ENCODE peak calls at places on chromosomes 12 and 14, in four cellular contexts. C is A549, W is H1, F is HepG2. T is an unnamed sample.

GRCh38 chr14:51554339-51554920 is 97.3 kb upstream of the FRMD6 start:
- DNase-seq in C (peak; percentile 65), W (no peak), F (no peak), T (no peak)

GRCh38 chr14:77271113-77271710 is at the start of gene NGB:
- DNase-seq in C (no peak), W (no peak), F (no peak), T (no peak)

GRCh38 chr14:96126783-96127271 is 77.8 kb upstream of the BDKRB2 start:
- DNase-seq in C (no peak), W (no peak), F (no peak), T (no peak)

GRCh38 chr12:123267991-123268843 is 3.4 kb downstream of the CDK2AP1 start:
- DNase-seq in C (no peak), W (no peak), F (no peak), T (no peak)

GRCh38 chr12:32083489-32083888 is 23.2 kb upstream of the BICD1 start:
- DNase-seq in C (no peak), W (no peak), F (no peak), T (no peak)

GRCh38 chr14:34693228-34693939 is 21.0 kb downstream of the CFL2 start:
- DNase-seq in C (peak; percentile 83), W (peak; percentile 70), F (peak; percentile 45), T (peak; percentile 21)

GRCh38 chr14:20555845-20556244 is 5.0 kb downstream of the RNASE9 start:
- DNase-seq in C (no peak), W (no peak), F (no peak), T (no peak)

GRCh38 chr14:88798161-88798560 is 5.4 kb upstream of the EML5 start:
- DNase-seq in C (no peak), W (no peak), F (no peak), T (no peak)

GRCh38 chr12:55188974-55189556 is 31.8 kb upstream of the OR10A7 start:
- DNase-seq in C (peak; percentile 87), W (peak; percentile 1), F (peak; percentile 72), T (peak; percentile 62)

GRCh38 chr12:2550470-2551090 is 244.2 kb upstream of the FKBP4 start:
- DNase-seq in C (no peak), W (no peak), F (no peak), T (no peak)

GRCh38 chr12:93759512-93760081 is 82.4 kb downstream of the CRADD start:
- DNase-seq in C (no peak), W (no peak), F (peak; percentile 66), T (no peak)

GRCh38 chr12:59491877-59492276 is 104.0 kb upstream of the SLC16A7 start:
- DNase-seq in C (no peak), W (no peak), F (no peak), T (no peak)

GRCh38 chr12:7092986-7093460 is 778 bp upstream of the C1R start:
- DNase-seq in C (no peak), W (no peak), F (no peak), T (no peak)

GRCh38 chr14:32608880-32609279 is 279.8 kb downstream of the AKAP6 start:
- DNase-seq in C (no peak), W (no peak), F (no peak), T (no peak)

GRCh38 chr12:546920-547845 is 87.4 kb downstream of the B4GALNT3 start:
- DNase-seq in C (peak; percentile 74), W (no peak), F (peak; percentile 33), T (peak; percentile 80)

GRCh38 chr12:5577239-5577638 is 145.3 kb downstream of the NTF3 start:
- DNase-seq in C (no peak), W (no peak), F (no peak), T (no peak)

GRCh38 chr14:77607741-77608302 is 8.6 kb downstream of the SPTLC2 start:
- DNase-seq in C (no peak), W (no peak), F (no peak), T (no peak)

GRCh38 chr12:7716391-7716790 is 5.2 kb downstream of the DPPA3 start:
- DNase-seq in C (peak; percentile 43), W (no peak), F (peak; percentile 55), T (no peak)

GRCh38 chr14:61404637-61405036 is 83.3 kb downstream of the PRKCH start:
- DNase-seq in C (no peak), W (no peak), F (no peak), T (no peak)

GRCh38 chr12:19856389-19856788 is 417.1 kb downstream of the AEBP2 start:
- DNase-seq in C (no peak), W (no peak), F (no peak), T (no peak)

GRCh38 chr14:66383271-66383670 is 102.9 kb upstream of the CCDC196 start:
- DNase-seq in C (no peak), W (no peak), F (no peak), T (no peak)

GRCh38 chr14:59422069-59422881 is 42.9 kb downstream of the GPR135 start:
- DNase-seq in C (no peak), W (no peak), F (no peak), T (no peak)

GRCh38 chr12:115771065-115771464 is 506.4 kb downstream of the MED13L start:
- DNase-seq in C (peak; percentile 51), W (no peak), F (peak; percentile 33), T (no peak)

GRCh38 chr12:118611295-118611694 is 234.9 kb downstream of the SUDS3 start:
- DNase-seq in C (no peak), W (no peak), F (no peak), T (no peak)

GRCh38 chr14:104746951-104747481 is 5.9 kb upstream of the SIVA1 start:
- DNase-seq in C (no peak), W (no peak), F (no peak), T (no peak)

GRCh38 chr12:120229071-120229582 is 28.2 kb upstream of the RPLP0 start:
- DNase-seq in C (peak; percentile 75), W (no peak), F (peak; percentile 67), T (peak; percentile 97)

GRCh38 chr12:75735853-75736252 is 224.4 kb upstream of the KRR1 start:
- DNase-seq in C (no peak), W (no peak), F (no peak), T (no peak)

GRCh38 chr12:578743-579449 is 84.3 kb downstream of the NINJ2 start:
- DNase-seq in C (peak; percentile 31), W (no peak), F (no peak), T (no peak)

GRCh38 chr14:38143170-38143569 is 64.5 kb upstream of the SSTR1 start:
- DNase-seq in C (no peak), W (no peak), F (no peak), T (no peak)

GRCh38 chr14:70709726-70710382 is 68.1 kb downstream of the TTC9 start:
- DNase-seq in C (no peak), W (no peak), F (peak; percentile 77), T (no peak)

GRCh38 chr12:49489720-49490119 is 49.1 kb upstream of the KCNH3 start:
- DNase-seq in C (no peak), W (no peak), F (no peak), T (no peak)

GRCh38 chr14:102140750-102141145 is 1.1 kb downstream of the WDR20 start:
- DNase-seq in C (no peak), W (no peak), F (no peak), T (no peak)

GRCh38 chr12:63845726-63846125 is 1.2 kb downstream of the SRGAP1 start:
- DNase-seq in C (peak; percentile 54), W (no peak), F (peak; percentile 88), T (no peak)

GRCh38 chr14:103511022-103511693 is 11.5 kb downstream of the CKB start:
- DNase-seq in C (no peak), W (no peak), F (no peak), T (no peak)

GRCh38 chr14:102544745-102545460 is 35.3 kb upstream of the ANKRD9 start:
- DNase-seq in C (no peak), W (no peak), F (peak; percentile 82), T (no peak)

GRCh38 chr12:66648336-66648735 is 30.5 kb downstream of the GRIP1 start:
- DNase-seq in C (no peak), W (no peak), F (peak; percentile 2), T (no peak)
- TF ChIP-seq PHF8 in C (no peak), W (no peak), F (no peak), T (no peak)

GRCh38 chr14:100077441-100077840 is 12.2 kb downstream of the EVL start:
- DNase-seq in C (no peak), W (no peak), F (no peak), T (no peak)

GRCh38 chr14:100079606-100080005 is 14.4 kb downstream of the EVL start:
- DNase-seq in C (no peak), W (no peak), F (no peak), T (no peak)

GRCh38 chr14:100078216-100078780 is 13.1 kb downstream of the EVL start:
- DNase-seq in C (no peak), W (no peak), F (no peak), T (no peak)

GRCh38 chr14:100080206-100080605 is 15.0 kb downstream of the EVL start:
- DNase-seq in C (no peak), W (no peak), F (no peak), T (no peak)

DNA sequence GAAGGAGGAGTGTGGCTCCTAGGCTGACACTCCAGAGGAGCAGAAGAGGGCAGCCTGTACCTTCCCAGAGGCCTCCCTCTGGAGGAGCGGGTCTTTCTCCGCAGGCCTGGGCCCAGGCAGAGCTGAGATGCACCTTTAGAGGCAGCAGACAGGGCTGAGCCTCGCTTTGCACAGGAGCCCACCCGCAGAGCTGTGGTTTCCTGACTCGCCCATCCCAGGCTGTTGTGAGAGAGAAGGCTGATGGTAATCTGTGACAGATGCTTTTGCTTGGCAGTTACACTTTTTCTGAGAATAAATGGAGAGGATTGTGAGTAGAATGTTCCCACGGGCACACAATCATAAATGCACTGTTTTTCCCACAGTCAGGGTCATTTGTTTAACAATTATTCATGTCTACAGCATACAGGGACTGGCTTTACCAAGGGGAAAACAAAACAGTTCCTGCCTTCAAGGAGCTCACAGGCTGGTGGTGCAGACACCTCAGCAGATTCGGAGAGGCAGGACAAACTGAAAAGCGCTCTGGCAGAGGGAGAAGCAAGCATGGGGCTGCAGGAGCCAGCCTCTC is 13.9 kb downstream of the EVL start:
- DNase-seq in C (no peak), W (peak; percentile 17), F (no peak), T (peak; percentile 76)
- TF ChIP-seq PHF8 in C (no peak), W (no peak), F (no peak), T (no peak)

GRCh38 chr14:49768301-49769121 is 558 bp downstream of the KLHDC2 start:
- DNase-seq in C (peak; percentile 81), W (peak; percentile 10), F (peak; percentile 70), T (peak; percentile 41)
- TF ChIP-seq PHF8 in C (peak; percentile 23), W (peak; percentile 83), F (peak; percentile 48), T (peak; percentile 32)

GRCh38 chr12:50828121-50828520 is 14.6 kb upstream of the TMPRSS12 start:
- DNase-seq in C (no peak), W (no peak), F (no peak), T (no peak)
- TF ChIP-seq PHF8 in C (no peak), W (no peak), F (no peak), T (no peak)

GRCh38 chr12:85322715-85323114 is 42.7 kb downstream of the ALX1 start:
- DNase-seq in C (no peak), W (no peak), F (no peak), T (no peak)
- TF ChIP-seq PHF8 in C (no peak), W (no peak), F (no peak), T (no peak)

DNA sequence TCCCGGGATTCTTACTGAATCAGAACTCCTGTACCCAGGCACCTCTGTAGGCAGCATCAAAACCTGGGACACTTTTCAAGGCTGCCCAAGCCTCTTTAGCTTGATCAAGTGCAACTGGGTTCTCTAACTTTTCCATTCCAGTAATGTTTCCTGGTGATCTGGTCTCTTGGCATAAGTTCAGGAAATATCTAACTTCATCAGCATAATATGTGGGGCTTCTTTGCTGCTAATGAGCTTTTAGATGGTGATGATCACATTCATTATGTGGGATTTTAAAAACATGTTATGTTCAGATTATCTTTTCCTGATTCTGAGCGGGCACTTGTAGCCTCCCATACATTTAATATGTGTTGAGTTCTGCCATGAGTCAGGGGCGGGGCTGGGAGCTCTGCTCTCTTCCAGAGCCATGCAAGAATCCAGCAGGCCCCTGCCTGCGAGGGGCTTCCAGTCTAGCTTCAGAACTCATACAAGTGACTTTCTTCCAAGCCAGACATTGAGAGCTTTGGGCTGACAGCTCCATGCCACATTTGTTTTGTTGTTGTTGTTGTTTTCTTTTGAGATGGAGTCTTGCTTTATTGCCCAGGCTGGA is 39.5 kb upstream of the RIN3 start:
- DNase-seq in C (peak; percentile 18), W (no peak), F (no peak), T (no peak)
- TF ChIP-seq PHF8 in C (no peak), W (no peak), F (no peak), T (no peak)

T was measured in K562.